ENCODE peak calls at places on chromosomes 16 and 17, in four cellular contexts. One of them, this sample, is unnamed.

GRCh38 chr17:80035687-80035936 is at the start of gene TBC1D16:
- DNase-seq in colonic mucosa: no peak
- DNase-seq in transverse colon: no peak
- DNase-seq in hypothalamus: no peak
- DNase-seq in this sample: no peak

GRCh38 chr16:80614908-80615696 is 74.3 kb downstream of the DYNLRB2 start:
- DNase-seq in colonic mucosa: no peak
- DNase-seq in hypothalamus: no peak
- DNase-seq in transverse colon: no peak
- DNase-seq in this sample: no peak

GRCh38 chr17:82013772-82014321 is 8.8 kb downstream of the CENPX start:
- DNase-seq in colonic mucosa: no peak
- DNase-seq in transverse colon: no peak
- DNase-seq in hypothalamus: no peak
- DNase-seq in this sample: no peak

GRCh38 chr16:46715769-46716305 is 26.4 kb downstream of the ORC6 start:
- DNase-seq in colonic mucosa: no peak
- DNase-seq in transverse colon: no peak
- DNase-seq in hypothalamus: no peak
- DNase-seq in this sample: no peak

GRCh38 chr16:86529160-86529559 is 18.8 kb downstream of the FOXF1 start:
- DNase-seq in hypothalamus: no peak
- DNase-seq in colonic mucosa: no peak
- DNase-seq in transverse colon: no peak
- DNase-seq in this sample: no peak

GRCh38 chr16:90046971-90047713 is 27.9 kb upstream of the DBNDD1 start:
- DNase-seq in hypothalamus: peak
- DNase-seq in colonic mucosa: no peak
- DNase-seq in transverse colon: peak
- DNase-seq in this sample: no peak

GRCh38 chr17:31155208-31155810 is 60.5 kb downstream of the NF1 start:
- DNase-seq in hypothalamus: no peak
- DNase-seq in colonic mucosa: no peak
- DNase-seq in transverse colon: no peak
- DNase-seq in this sample: no peak

GRCh38 chr16:3328643-3329042 is 23.3 kb downstream of the ZNF75A start:
- DNase-seq in colonic mucosa: peak
- DNase-seq in transverse colon: peak
- DNase-seq in hypothalamus: no peak
- DNase-seq in this sample: no peak

GRCh38 chr17:74117999-74118421 is 85.5 kb upstream of the RPL38 start:
- DNase-seq in hypothalamus: no peak
- DNase-seq in colonic mucosa: no peak
- DNase-seq in transverse colon: no peak
- DNase-seq in this sample: no peak

GRCh38 chr17:50918933-50919296 is 52.8 kb upstream of the TOB1 start:
- DNase-seq in colonic mucosa: peak
- DNase-seq in transverse colon: peak
- DNase-seq in hypothalamus: no peak
- DNase-seq in this sample: no peak

GRCh38 chr16:3938471-3938842 is 57.9 kb upstream of the CREBBP start:
- DNase-seq in transverse colon: no peak
- DNase-seq in colonic mucosa: no peak
- DNase-seq in hypothalamus: no peak
- DNase-seq in this sample: no peak

GRCh38 chr17:40443988-40444899 is 994 bp downstream of the IGFBP4 start:
- DNase-seq in hypothalamus: no peak
- DNase-seq in colonic mucosa: peak
- DNase-seq in transverse colon: peak
- DNase-seq in this sample: no peak

GRCh38 chr16:85554114-85554790 is 58.9 kb upstream of the GSE1 start:
- DNase-seq in transverse colon: peak
- DNase-seq in colonic mucosa: peak
- DNase-seq in hypothalamus: no peak
- DNase-seq in this sample: peak

GRCh38 chr17:50712641-50713296 is 5.1 kb upstream of the ANKRD40 start:
- DNase-seq in transverse colon: no peak
- DNase-seq in hypothalamus: no peak
- DNase-seq in colonic mucosa: no peak
- DNase-seq in this sample: no peak

GRCh38 chr17:61396586-61397085 is 3.0 kb upstream of the TBX2 start:
- DNase-seq in hypothalamus: no peak
- DNase-seq in transverse colon: no peak
- DNase-seq in colonic mucosa: no peak
- DNase-seq in this sample: no peak

GRCh38 chr16:84027607-84028006 is 15.0 kb downstream of the SLC38A8 start:
- DNase-seq in transverse colon: no peak
- DNase-seq in hypothalamus: no peak
- DNase-seq in colonic mucosa: no peak
- DNase-seq in this sample: no peak

GRCh38 chr16:81315271-81316175 is 761 bp downstream of the GAN start:
- DNase-seq in colonic mucosa: peak
- DNase-seq in transverse colon: peak
- DNase-seq in hypothalamus: peak
- DNase-seq in this sample: peak

GRCh38 chr17:3986270-3986938 is 22.2 kb upstream of the ATP2A3 start:
- DNase-seq in hypothalamus: no peak
- DNase-seq in transverse colon: no peak
- DNase-seq in colonic mucosa: no peak
- DNase-seq in this sample: no peak

GRCh38 chr17:82314721-82315605 is 2.4 kb downstream of the CD7 start:
- DNase-seq in transverse colon: no peak
- DNase-seq in colonic mucosa: no peak
- DNase-seq in hypothalamus: no peak
- DNase-seq in this sample: no peak

GRCh38 chr17:49775546-49776260 is 11.8 kb upstream of the FAM117A start:
- DNase-seq in transverse colon: no peak
- DNase-seq in hypothalamus: no peak
- DNase-seq in colonic mucosa: no peak
- DNase-seq in this sample: no peak

GRCh38 chr17:45320349-45320930 is 3.6 kb upstream of the MAP3K14 start:
- DNase-seq in transverse colon: no peak
- DNase-seq in hypothalamus: no peak
- DNase-seq in colonic mucosa: no peak
- DNase-seq in this sample: no peak

GRCh38 chr17:56595831-56596740 is 2.6 kb downstream of the NOG start:
- DNase-seq in colonic mucosa: no peak
- DNase-seq in hypothalamus: no peak
- DNase-seq in transverse colon: no peak
- DNase-seq in this sample: no peak

GRCh38 chr16:51813609-51814008 is 662.5 kb upstream of the SALL1 start:
- DNase-seq in hypothalamus: no peak
- DNase-seq in transverse colon: no peak
- DNase-seq in colonic mucosa: no peak
- DNase-seq in this sample: no peak

GRCh38 chr16:2296662-2297505 is 29.0 kb upstream of the RNPS1 start:
- DNase-seq in transverse colon: no peak
- DNase-seq in hypothalamus: no peak
- DNase-seq in colonic mucosa: peak
- DNase-seq in this sample: no peak

GRCh38 chr16:71198408-71198807 is 32.1 kb downstream of the HYDIN start:
- DNase-seq in colonic mucosa: no peak
- DNase-seq in hypothalamus: no peak
- DNase-seq in transverse colon: no peak
- DNase-seq in this sample: no peak

GRCh38 chr16:12961621-12962020 is 60.2 kb downstream of the SHISA9 start:
- DNase-seq in transverse colon: no peak
- DNase-seq in hypothalamus: no peak
- DNase-seq in colonic mucosa: no peak
- DNase-seq in this sample: no peak

GRCh38 chr17:22454070-22454999 is 762.0 kb downstream of the KCNJ18 start:
- DNase-seq in hypothalamus: no peak
- DNase-seq in colonic mucosa: no peak
- DNase-seq in transverse colon: no peak
- DNase-seq in this sample: no peak

GRCh38 chr17:80850817-80851216 is 140.8 kb upstream of the CHMP6 start:
- DNase-seq in transverse colon: no peak
- DNase-seq in colonic mucosa: no peak
- DNase-seq in hypothalamus: no peak
- DNase-seq in this sample: no peak

GRCh38 chr16:19503461-19504075 is 18.3 kb downstream of the GDE1 start:
- DNase-seq in transverse colon: no peak
- DNase-seq in hypothalamus: no peak
- DNase-seq in colonic mucosa: no peak
- DNase-seq in this sample: no peak

GRCh38 chr16:17743578-17743977 is 272.8 kb upstream of the XYLT1 start:
- DNase-seq in transverse colon: no peak
- DNase-seq in colonic mucosa: no peak
- DNase-seq in hypothalamus: no peak
- DNase-seq in this sample: no peak

GRCh38 chr16:586047-586644 is 3.7 kb upstream of the RAB40C start:
- DNase-seq in hypothalamus: no peak
- DNase-seq in colonic mucosa: no peak
- DNase-seq in transverse colon: no peak
- DNase-seq in this sample: no peak

GRCh38 chr16:70438325-70438982 is 446 bp downstream of the ST3GAL2 start:
- DNase-seq in transverse colon: peak
- DNase-seq in colonic mucosa: no peak
- DNase-seq in hypothalamus: no peak
- DNase-seq in this sample: no peak

GRCh38 chr16:22369221-22369811 is 5.1 kb downstream of the CDR2 start:
- DNase-seq in transverse colon: no peak
- DNase-seq in colonic mucosa: no peak
- DNase-seq in hypothalamus: no peak
- DNase-seq in this sample: no peak

GRCh38 chr16:23134274-23134673 is 15.0 kb downstream of the USP31 start:
- DNase-seq in colonic mucosa: peak
- DNase-seq in transverse colon: peak
- DNase-seq in hypothalamus: no peak
- DNase-seq in this sample: no peak

This sample was measured in putamen.